ENCODE peak calls at places on chromosomes 6 and 20, in five cellular contexts. One of them, this sample, is unnamed.

GRCh38 chr20:48921883-48922867 is 664 bp downstream of the ARFGEF2 start:
- DNase-seq in SJSA1: peak
- DNase-seq in immature natural killer cell: no peak
- DNase-seq in EL: no peak
- DNase-seq in fibroblast of the aortic adventitia: no peak
- DNase-seq in this sample: no peak

GRCh38 chr6:139485742-139486475 is 111.5 kb upstream of the CITED2 start:
- DNase-seq in fibroblast of the aortic adventitia: no peak
- DNase-seq in SJSA1: no peak
- DNase-seq in EL: no peak
- DNase-seq in immature natural killer cell: no peak
- DNase-seq in this sample: no peak

GRCh38 chr20:3902446-3902845 is 13.3 kb downstream of the PANK2 start:
- DNase-seq in SJSA1: no peak
- DNase-seq in fibroblast of the aortic adventitia: no peak
- DNase-seq in immature natural killer cell: no peak
- DNase-seq in EL: no peak
- DNase-seq in this sample: no peak

GRCh38 chr6:163329991-163330390 is 84.5 kb upstream of the QKI start:
- DNase-seq in immature natural killer cell: no peak
- DNase-seq in SJSA1: no peak
- DNase-seq in fibroblast of the aortic adventitia: no peak
- DNase-seq in EL: no peak
- DNase-seq in this sample: no peak

GRCh38 chr6:52389626-52390360 is 27.8 kb downstream of the PAQR8 start:
- DNase-seq in fibroblast of the aortic adventitia: peak
- DNase-seq in immature natural killer cell: peak
- DNase-seq in SJSA1: no peak
- DNase-seq in EL: peak
- DNase-seq in this sample: peak

GRCh38 chr6:326896-327537 is 34.7 kb downstream of the DUSP22 start:
- DNase-seq in EL: no peak
- DNase-seq in fibroblast of the aortic adventitia: no peak
- DNase-seq in immature natural killer cell: no peak
- DNase-seq in SJSA1: no peak
- DNase-seq in this sample: no peak

GRCh38 chr6:90492798-90493197 is 94.1 kb downstream of the MAP3K7 start:
- DNase-seq in fibroblast of the aortic adventitia: no peak
- DNase-seq in SJSA1: no peak
- DNase-seq in immature natural killer cell: no peak
- DNase-seq in EL: no peak
- DNase-seq in this sample: no peak

GRCh38 chr6:13641315-13641714 is 26.2 kb downstream of the NOL7 start:
- DNase-seq in SJSA1: no peak
- DNase-seq in immature natural killer cell: no peak
- DNase-seq in EL: no peak
- DNase-seq in fibroblast of the aortic adventitia: peak
- DNase-seq in this sample: no peak

GRCh38 chr6:56772737-56773184 is 130.1 kb upstream of the DST start:
- DNase-seq in EL: peak
- DNase-seq in immature natural killer cell: no peak
- DNase-seq in SJSA1: peak
- DNase-seq in fibroblast of the aortic adventitia: peak
- DNase-seq in this sample: no peak

GRCh38 chr6:153024401-153025017 is 22.0 kb upstream of the MTRF1L start:
- DNase-seq in SJSA1: peak
- DNase-seq in fibroblast of the aortic adventitia: peak
- DNase-seq in EL: peak
- DNase-seq in immature natural killer cell: peak
- DNase-seq in this sample: peak

GRCh38 chr20:58271596-58272460 is 37.7 kb upstream of the RAB22A start:
- DNase-seq in EL: no peak
- DNase-seq in immature natural killer cell: no peak
- DNase-seq in fibroblast of the aortic adventitia: no peak
- DNase-seq in SJSA1: no peak
- DNase-seq in this sample: no peak

GRCh38 chr6:163413345-163414116 is 987 bp upstream of the QKI start:
- DNase-seq in fibroblast of the aortic adventitia: peak
- DNase-seq in EL: peak
- DNase-seq in immature natural killer cell: peak
- DNase-seq in SJSA1: peak
- DNase-seq in this sample: peak

GRCh38 chr6:88670369-88670768 is 293.0 kb downstream of the RNGTT start:
- DNase-seq in SJSA1: peak
- DNase-seq in fibroblast of the aortic adventitia: no peak
- DNase-seq in immature natural killer cell: peak
- DNase-seq in EL: no peak
- DNase-seq in this sample: no peak

GRCh38 chr6:162640756-162641155 is 86.8 kb downstream of the PRKN start:
- DNase-seq in SJSA1: no peak
- DNase-seq in EL: no peak
- DNase-seq in immature natural killer cell: no peak
- DNase-seq in fibroblast of the aortic adventitia: no peak
- DNase-seq in this sample: no peak

GRCh38 chr6:129786548-129786947 is 74.6 kb downstream of the TMEM244 start:
- DNase-seq in immature natural killer cell: no peak
- DNase-seq in EL: peak
- DNase-seq in fibroblast of the aortic adventitia: no peak
- DNase-seq in SJSA1: peak
- DNase-seq in this sample: no peak

GRCh38 chr20:47280668-47281067 is 75.8 kb downstream of the ZMYND8 start:
- DNase-seq in SJSA1: no peak
- DNase-seq in fibroblast of the aortic adventitia: no peak
- DNase-seq in immature natural killer cell: no peak
- DNase-seq in EL: no peak
- DNase-seq in this sample: no peak